ENCODE peak calls at places on chromosome 12, in seven cellular contexts. One of them, this sample, is unnamed. For H3K4me1, the result is how much of the 10 kb centered on the place peaks cover.

GRCh38 chr12:4116251-4117111 is 157.1 kb upstream of the CCND2 start:
- DNase-seq in neural progenitor cell: peak
- DNase-seq in mammary epithelial cell: peak
- DNase-seq in fibroblast of lung: peak
- DNase-seq in A673: no peak
- DNase-seq in hepatocyte: peak
- DNase-seq in H1: no peak
- DNase-seq in this sample: no peak

GRCh38 chr12:101634724-101635123 is 40.0 kb downstream of the MYBPC1 start:
- DNase-seq in neural progenitor cell: no peak
- DNase-seq in mammary epithelial cell: no peak
- DNase-seq in fibroblast of lung: no peak
- DNase-seq in A673: no peak
- DNase-seq in hepatocyte: no peak
- DNase-seq in H1: no peak
- DNase-seq in this sample: no peak

GRCh38 chr12:68479261-68479581 is 131.5 kb upstream of the RAP1B start:
- DNase-seq in neural progenitor cell: no peak
- DNase-seq in mammary epithelial cell: no peak
- DNase-seq in fibroblast of lung: peak
- DNase-seq in A673: peak
- DNase-seq in hepatocyte: peak
- DNase-seq in H1: no peak
- DNase-seq in this sample: no peak

GRCh38 chr12:114649585-114649984 is 34.4 kb downstream of the TBX3 start:
- DNase-seq in neural progenitor cell: peak
- DNase-seq in mammary epithelial cell: no peak
- DNase-seq in fibroblast of lung: no peak
- DNase-seq in A673: no peak
- DNase-seq in hepatocyte: no peak
- DNase-seq in H1: no peak
- DNase-seq in this sample: no peak

GRCh38 chr12:9636150-9636549 is 28.4 kb upstream of the KLRB1 start:
- DNase-seq in neural progenitor cell: no peak
- DNase-seq in mammary epithelial cell: no peak
- DNase-seq in fibroblast of lung: no peak
- DNase-seq in A673: no peak
- DNase-seq in hepatocyte: no peak
- DNase-seq in H1: no peak
- DNase-seq in this sample: no peak

GRCh38 chr12:76719171-76719631 is 44.7 kb upstream of the ZDHHC17 start:
- DNase-seq in neural progenitor cell: no peak
- DNase-seq in mammary epithelial cell: peak
- DNase-seq in fibroblast of lung: peak
- DNase-seq in A673: no peak
- DNase-seq in hepatocyte: no peak
- DNase-seq in H1: no peak
- DNase-seq in this sample: no peak

GRCh38 chr12:32032205-32032810 is 73.1 kb downstream of the RESF1 start:
- DNase-seq in neural progenitor cell: no peak
- DNase-seq in mammary epithelial cell: no peak
- DNase-seq in fibroblast of lung: peak
- DNase-seq in A673: no peak
- DNase-seq in hepatocyte: peak
- DNase-seq in H1: no peak
- DNase-seq in this sample: peak

GRCh38 chr12:15629108-15629507 is 160.1 kb downstream of the EPS8 start:
- DNase-seq in neural progenitor cell: peak
- DNase-seq in mammary epithelial cell: peak
- DNase-seq in fibroblast of lung: peak
- DNase-seq in A673: peak
- DNase-seq in hepatocyte: peak
- DNase-seq in H1: no peak
- DNase-seq in this sample: peak

GRCh38 chr12:46825526-46826414 is at the start of gene SLC38A4:
- DNase-seq in neural progenitor cell: peak
- DNase-seq in mammary epithelial cell: no peak
- DNase-seq in fibroblast of lung: peak
- DNase-seq in A673: peak
- DNase-seq in hepatocyte: peak
- DNase-seq in H1: no peak
- DNase-seq in this sample: no peak

GRCh38 chr12:123519151-123520001 is 14.1 kb downstream of the RILPL1 start:
- DNase-seq in neural progenitor cell: no peak
- DNase-seq in mammary epithelial cell: peak
- DNase-seq in fibroblast of lung: no peak
- DNase-seq in A673: no peak
- DNase-seq in hepatocyte: peak
- DNase-seq in H1: no peak
- DNase-seq in this sample: no peak

GRCh38 chr12:99907210-99907609 is 77.5 kb downstream of the ANKS1B start:
- DNase-seq in neural progenitor cell: no peak
- DNase-seq in mammary epithelial cell: no peak
- DNase-seq in fibroblast of lung: no peak
- DNase-seq in A673: no peak
- DNase-seq in hepatocyte: no peak
- DNase-seq in H1: no peak
- DNase-seq in this sample: no peak

GRCh38 chr12:24668563-24668962 is 280.3 kb downstream of the BCAT1 start:
- DNase-seq in neural progenitor cell: no peak
- DNase-seq in mammary epithelial cell: no peak
- DNase-seq in fibroblast of lung: peak
- DNase-seq in A673: no peak
- DNase-seq in hepatocyte: no peak
- DNase-seq in H1: no peak
- DNase-seq in this sample: no peak

GRCh38 chr12:64840129-64840528 is 15.7 kb downstream of the TBC1D30 start:
- DNase-seq in neural progenitor cell: no peak
- DNase-seq in mammary epithelial cell: no peak
- DNase-seq in fibroblast of lung: no peak
- DNase-seq in A673: no peak
- DNase-seq in hepatocyte: peak
- DNase-seq in H1: no peak
- DNase-seq in this sample: peak

GRCh38 chr12:6826734-6827436 is 1.3 kb upstream of the P3H3 start:
- DNase-seq in neural progenitor cell: no peak
- DNase-seq in mammary epithelial cell: no peak
- DNase-seq in fibroblast of lung: no peak
- DNase-seq in A673: no peak
- DNase-seq in hepatocyte: no peak
- DNase-seq in H1: no peak
- DNase-seq in this sample: no peak

GRCh38 chr12:6828671-6829531 is 694 bp downstream of the P3H3 start:
- DNase-seq in neural progenitor cell: peak
- DNase-seq in mammary epithelial cell: no peak
- DNase-seq in fibroblast of lung: peak
- DNase-seq in A673: peak
- DNase-seq in hepatocyte: peak
- DNase-seq in H1: no peak
- DNase-seq in this sample: no peak

GRCh38 chr12:6827982-6828670 is at the start of gene P3H3:
- DNase-seq in neural progenitor cell: peak
- DNase-seq in mammary epithelial cell: no peak
- DNase-seq in fibroblast of lung: peak
- DNase-seq in A673: peak
- DNase-seq in hepatocyte: peak
- DNase-seq in H1: no peak
- DNase-seq in this sample: no peak

GRCh38 chr12:6826125-6826733 is 2.0 kb upstream of the P3H3 start:
- DNase-seq in neural progenitor cell: no peak
- DNase-seq in mammary epithelial cell: no peak
- DNase-seq in fibroblast of lung: no peak
- DNase-seq in A673: no peak
- DNase-seq in hepatocyte: no peak
- DNase-seq in H1: no peak
- DNase-seq in this sample: no peak

GRCh38 chr12:6827437-6827894 is 741 bp upstream of the P3H3 start:
- DNase-seq in neural progenitor cell: peak
- DNase-seq in mammary epithelial cell: peak
- DNase-seq in fibroblast of lung: peak
- DNase-seq in A673: peak
- DNase-seq in hepatocyte: peak
- DNase-seq in H1: no peak
- DNase-seq in this sample: peak
- TF ChIP-seq EZH2 in neural progenitor cell: no peak
- TF ChIP-seq EZH2 in mammary epithelial cell: peak
- TF ChIP-seq EZH2 in fibroblast of lung: no peak
- TF ChIP-seq EZH2 in A673: no peak
- TF ChIP-seq EZH2 in hepatocyte: no peak
- TF ChIP-seq EZH2 in H1: no peak
- TF ChIP-seq EZH2 in this sample: no peak

DNA sequence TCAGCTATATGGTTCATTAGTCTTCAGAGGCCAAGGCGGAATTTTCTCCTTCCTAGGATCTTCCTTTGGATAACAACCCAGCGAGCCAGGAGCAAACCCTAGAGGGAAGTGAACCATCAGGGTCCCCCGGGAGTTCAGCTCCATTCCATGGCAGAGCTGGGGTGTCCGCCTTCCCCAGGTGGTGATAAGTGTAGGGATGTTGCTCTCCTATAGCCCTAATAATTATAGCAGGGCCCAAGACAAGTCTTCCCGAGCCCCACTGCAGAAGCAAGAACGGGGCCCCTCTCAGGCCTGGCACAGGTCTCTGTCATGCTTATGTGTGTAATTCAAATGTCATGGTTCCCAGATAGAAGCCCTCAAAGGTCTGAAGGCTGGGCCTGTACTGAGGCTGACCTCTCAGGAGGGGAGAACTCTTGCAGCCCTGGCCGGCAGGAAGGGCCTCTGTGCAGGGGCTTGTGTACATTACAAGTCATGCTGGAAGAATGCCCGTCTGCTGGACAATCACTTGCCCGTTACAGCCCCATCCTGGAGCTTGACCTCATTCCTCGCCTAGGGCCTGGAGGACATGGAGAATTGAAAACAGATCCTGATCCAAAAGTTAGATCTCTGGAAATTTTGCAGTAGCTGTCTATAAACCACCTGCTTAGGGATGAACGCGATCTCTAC is 17.3 kb downstream of the LRTM2 start:
- DNase-seq in neural progenitor cell: no peak
- DNase-seq in mammary epithelial cell: no peak
- DNase-seq in fibroblast of lung: peak
- DNase-seq in A673: no peak
- DNase-seq in hepatocyte: peak
- DNase-seq in H1: no peak
- DNase-seq in this sample: peak
- H3K4me1 ChIP-seq in neural progenitor cell: under half
- H3K4me1 ChIP-seq in mammary epithelial cell: under half
- H3K4me1 ChIP-seq in fibroblast of lung: under half
- H3K4me1 ChIP-seq in A673: under half
- H3K4me1 ChIP-seq in hepatocyte: under half
- H3K4me1 ChIP-seq in H1: under half
- H3K4me1 ChIP-seq in this sample: under half

GRCh38 chr12:29238822-29239291 is 89.8 kb downstream of the FAR2 start:
- DNase-seq in neural progenitor cell: peak
- DNase-seq in mammary epithelial cell: peak
- DNase-seq in fibroblast of lung: no peak
- DNase-seq in A673: no peak
- DNase-seq in hepatocyte: peak
- DNase-seq in H1: no peak
- DNase-seq in this sample: peak

GRCh38 chr12:29241821-29242591 is 92.9 kb downstream of the FAR2 start:
- DNase-seq in neural progenitor cell: peak
- DNase-seq in mammary epithelial cell: peak
- DNase-seq in fibroblast of lung: peak
- DNase-seq in A673: peak
- DNase-seq in hepatocyte: peak
- DNase-seq in H1: no peak
- DNase-seq in this sample: peak

GRCh38 chr12:29239336-29239735 is 90.3 kb downstream of the FAR2 start:
- DNase-seq in neural progenitor cell: no peak
- DNase-seq in mammary epithelial cell: no peak
- DNase-seq in fibroblast of lung: no peak
- DNase-seq in A673: no peak
- DNase-seq in hepatocyte: no peak
- DNase-seq in H1: no peak
- DNase-seq in this sample: no peak

GRCh38 chr12:29242921-29243431 is 93.9 kb downstream of the FAR2 start:
- DNase-seq in neural progenitor cell: no peak
- DNase-seq in mammary epithelial cell: no peak
- DNase-seq in fibroblast of lung: no peak
- DNase-seq in A673: peak
- DNase-seq in hepatocyte: no peak
- DNase-seq in H1: no peak
- DNase-seq in this sample: no peak

GRCh38 chr12:29240441-29240840 is 91.4 kb downstream of the FAR2 start:
- DNase-seq in neural progenitor cell: no peak
- DNase-seq in mammary epithelial cell: no peak
- DNase-seq in fibroblast of lung: no peak
- DNase-seq in A673: no peak
- DNase-seq in hepatocyte: no peak
- DNase-seq in H1: no peak
- DNase-seq in this sample: peak
- TF ChIP-seq CTCF in neural progenitor cell: no peak
- TF ChIP-seq CTCF in mammary epithelial cell: no peak
- TF ChIP-seq CTCF in fibroblast of lung: no peak
- TF ChIP-seq CTCF in A673: no peak
- TF ChIP-seq CTCF in hepatocyte: no peak
- TF ChIP-seq CTCF in H1: no peak
- TF ChIP-seq CTCF in this sample: no peak

GRCh38 chr12:107845980-107846659 is 71.6 kb downstream of the ASCL4 start:
- DNase-seq in neural progenitor cell: no peak
- DNase-seq in mammary epithelial cell: peak
- DNase-seq in fibroblast of lung: no peak
- DNase-seq in A673: no peak
- DNase-seq in hepatocyte: no peak
- DNase-seq in H1: no peak
- DNase-seq in this sample: no peak

GRCh38 chr12:107845226-107845979 is 70.9 kb downstream of the ASCL4 start:
- DNase-seq in neural progenitor cell: peak
- DNase-seq in mammary epithelial cell: no peak
- DNase-seq in fibroblast of lung: no peak
- DNase-seq in A673: no peak
- DNase-seq in hepatocyte: no peak
- DNase-seq in H1: no peak
- DNase-seq in this sample: no peak

GRCh38 chr12:107844312-107844921 is 69.9 kb downstream of the ASCL4 start:
- DNase-seq in neural progenitor cell: peak
- DNase-seq in mammary epithelial cell: no peak
- DNase-seq in fibroblast of lung: no peak
- DNase-seq in A673: no peak
- DNase-seq in hepatocyte: peak
- DNase-seq in H1: no peak
- DNase-seq in this sample: no peak

GRCh38 chr12:107847430-107847829 is 72.9 kb downstream of the ASCL4 start:
- DNase-seq in neural progenitor cell: no peak
- DNase-seq in mammary epithelial cell: no peak
- DNase-seq in fibroblast of lung: no peak
- DNase-seq in A673: no peak
- DNase-seq in hepatocyte: no peak
- DNase-seq in H1: no peak
- DNase-seq in this sample: no peak

DNA sequence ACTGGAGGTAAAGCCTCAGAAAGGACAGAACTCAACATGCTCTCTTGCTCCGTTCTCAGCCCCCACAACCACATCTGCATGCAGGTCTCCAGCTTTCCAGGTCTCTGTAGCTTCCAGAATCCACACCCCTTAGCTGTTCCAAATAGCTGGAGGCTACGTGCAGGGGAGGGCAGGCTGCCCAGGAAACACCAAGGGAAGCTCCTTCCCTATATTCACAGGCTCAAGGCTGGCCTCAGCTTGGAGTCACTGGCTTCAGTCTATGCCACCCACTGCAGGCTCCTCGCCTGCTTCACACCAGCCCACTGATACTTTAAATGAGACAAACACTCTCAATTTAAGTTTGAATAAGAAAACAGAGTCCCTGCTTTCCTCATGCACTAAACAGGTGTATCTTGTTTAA is 73.3 kb downstream of the ASCL4 start:
- DNase-seq in neural progenitor cell: no peak
- DNase-seq in mammary epithelial cell: no peak
- DNase-seq in fibroblast of lung: no peak
- DNase-seq in A673: no peak
- DNase-seq in hepatocyte: no peak
- DNase-seq in H1: no peak
- DNase-seq in this sample: peak
- TF ChIP-seq EZH2 in neural progenitor cell: no peak
- TF ChIP-seq EZH2 in mammary epithelial cell: no peak
- TF ChIP-seq EZH2 in fibroblast of lung: no peak
- TF ChIP-seq EZH2 in A673: no peak
- TF ChIP-seq EZH2 in hepatocyte: no peak
- TF ChIP-seq EZH2 in H1: no peak
- TF ChIP-seq EZH2 in this sample: no peak